ENCODE peak calls at places on chromosome 9, in four cellular contexts. W is HCT116, M is K562, J is GM12878. O is an unnamed sample.
A peak's percentile ranks its signal among the peaks of the same experiment; 100 is the strongest.

GRCh38 chr9:77513457-77513856 is 134.7 kb downstream of the GNA14 start:
- DNase-seq in W (no peak), M (no peak), J (no peak), O (no peak)

GRCh38 chr9:127705577-127706215 is 1.1 kb upstream of the CFAP157 start:
- DNase-seq in W (no peak), M (no peak), J (no peak), O (no peak)

GRCh38 chr9:14307989-14308750 is 5.8 kb downstream of the NFIB start:
- DNase-seq in W (no peak), M (no peak), J (no peak), O (no peak)

GRCh38 chr9:95506692-95507455 is 9.9 kb downstream of the PTCH1 start:
- DNase-seq in W (no peak), M (peak; percentile 31), J (no peak), O (peak; percentile 65)

GRCh38 chr9:114172981-114173833 is 17.9 kb downstream of the COL27A1 start:
- DNase-seq in W (no peak), M (no peak), J (no peak), O (no peak)

GRCh38 chr9:93674580-93675335 is 98.4 kb downstream of the PHF2 start:
- DNase-seq in W (no peak), M (no peak), J (no peak), O (no peak)

GRCh38 chr9:4171519-4171918 is 128.3 kb downstream of the GLIS3 start:
- DNase-seq in W (no peak), M (no peak), J (no peak), O (no peak)

GRCh38 chr9:6512085-6512657 is 99.2 kb downstream of the UHRF2 start:
- DNase-seq in W (no peak), M (no peak), J (no peak), O (no peak)

GRCh38 chr9:121682926-121683485 is 31.6 kb downstream of the DAB2IP start:
- DNase-seq in W (no peak), M (no peak), J (no peak), O (no peak)

GRCh38 chr9:5735072-5735471 is 97.8 kb downstream of the ERMP1 start:
- DNase-seq in W (no peak), M (no peak), J (no peak), O (no peak)

GRCh38 chr9:93159601-93160418 is 24.1 kb upstream of the WNK2 start:
- DNase-seq in W (peak; percentile 67), M (peak; percentile 96), J (no peak), O (peak; percentile 59)

GRCh38 chr9:124660341-124660801 is 110.7 kb downstream of the NR6A1 start:
- DNase-seq in W (no peak), M (no peak), J (peak; percentile 60), O (no peak)

GRCh38 chr9:98855592-98855991 is 48.1 kb downstream of the GALNT12 start:
- DNase-seq in W (no peak), M (no peak), J (no peak), O (no peak)

GRCh38 chr9:8095531-8096223 is 296.1 kb upstream of the DMAC1 start:
- DNase-seq in W (no peak), M (no peak), J (no peak), O (no peak)

GRCh38 chr9:16030513-16031185 is 477.8 kb downstream of the CCDC171 start:
- DNase-seq in W (peak; percentile 84), M (no peak), J (peak; percentile 35), O (no peak)

GRCh38 chr9:113620016-113620376 is 156.5 kb downstream of the RGS3 start:
- DNase-seq in W (no peak), M (no peak), J (no peak), O (peak; percentile 46)

GRCh38 chr9:129281506-129282145 is 103.6 kb upstream of the IER5L start:
- DNase-seq in W (no peak), M (no peak), J (no peak), O (no peak)

GRCh38 chr9:30765318-30765717 is 1619.1 kb upstream of the ACO1 start:
- DNase-seq in W (no peak), M (no peak), J (no peak), O (no peak)

GRCh38 chr9:21690561-21690960 is 111.9 kb upstream of the MTAP start:
- DNase-seq in W (no peak), M (no peak), J (no peak), O (no peak)

GRCh38 chr9:12231832-12232231 is 461.4 kb upstream of the TYRP1 start:
- DNase-seq in W (no peak), M (no peak), J (no peak), O (no peak)

GRCh38 chr9:104302775-104303174 is 201.3 kb upstream of the OR13F1 start:
- DNase-seq in W (no peak), M (no peak), J (no peak), O (no peak)

GRCh38 chr9:91929331-91929730 is 20.7 kb downstream of the ROR2 start:
- DNase-seq in W (no peak), M (no peak), J (no peak), O (no peak)

GRCh38 chr9:2022560-2022959 is 7.4 kb downstream of the SMARCA2 start:
- DNase-seq in W (no peak), M (no peak), J (no peak), O (no peak)

GRCh38 chr9:107888773-107889227 is 399.2 kb upstream of the KLF4 start:
- DNase-seq in W (no peak), M (no peak), J (no peak), O (no peak)

GRCh38 chr9:34190996-34191892 is 12.4 kb downstream of the UBAP1 start:
- DNase-seq in W (no peak), M (no peak), J (no peak), O (no peak)

GRCh38 chr9:34187891-34188240 is 9.0 kb downstream of the UBAP1 start:
- DNase-seq in W (no peak), M (no peak), J (no peak), O (no peak)

DNA sequence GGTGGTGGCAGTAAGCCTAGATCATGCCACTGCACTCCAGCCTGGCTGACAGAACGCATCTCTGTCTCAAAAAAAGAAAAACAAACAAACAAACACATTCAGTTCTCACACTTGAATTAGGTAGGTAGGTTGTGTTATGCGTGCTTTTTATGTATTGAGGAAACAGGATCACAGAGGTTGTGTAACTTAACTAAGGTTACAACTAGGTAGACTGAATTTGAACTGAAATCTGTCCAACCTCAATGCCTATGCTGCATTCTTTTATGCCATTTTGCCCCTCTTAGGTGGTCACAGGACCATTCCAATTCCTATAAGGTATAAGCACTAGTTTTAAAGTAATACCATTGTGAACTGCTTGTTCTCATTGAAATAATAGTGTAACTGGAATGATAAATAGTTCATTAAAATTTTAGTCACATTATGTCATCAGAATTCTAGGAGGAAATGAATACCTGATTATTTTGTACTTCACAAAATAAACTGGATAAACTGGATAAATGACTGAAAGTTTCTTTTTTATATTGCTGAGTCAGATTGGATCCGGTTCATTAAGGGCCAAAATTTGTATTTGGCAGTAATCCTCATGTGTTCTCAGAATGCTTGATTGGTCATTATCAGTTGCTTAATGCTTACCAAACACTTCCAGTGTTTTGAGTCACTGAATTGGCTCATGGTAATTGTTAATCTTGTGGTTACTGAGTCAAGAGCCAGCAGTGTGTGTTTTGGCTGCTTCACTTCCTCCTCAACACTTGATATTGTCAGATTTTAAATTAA is 7.1 kb downstream of the UBAP1 start:
- DNase-seq in W (peak; percentile 68), M (no peak), J (peak; percentile 51), O (no peak)
- TF ChIP-seq EGR1 in W (no peak), M (no peak), J (no peak), O (no peak)

GRCh38 chr9:132232522-132232921 is 70.7 kb downstream of the NTNG2 start:
- DNase-seq in W (no peak), M (no peak), J (no peak), O (no peak)

GRCh38 chr9:132234501-132235045 is 72.7 kb downstream of the NTNG2 start:
- DNase-seq in W (no peak), M (no peak), J (no peak), O (no peak)

GRCh38 chr9:132233138-132233537 is 71.3 kb downstream of the NTNG2 start:
- DNase-seq in W (no peak), M (no peak), J (no peak), O (no peak)

GRCh38 chr9:132228062-132228461 is 66.2 kb downstream of the NTNG2 start:
- DNase-seq in W (no peak), M (no peak), J (no peak), O (no peak)

DNA sequence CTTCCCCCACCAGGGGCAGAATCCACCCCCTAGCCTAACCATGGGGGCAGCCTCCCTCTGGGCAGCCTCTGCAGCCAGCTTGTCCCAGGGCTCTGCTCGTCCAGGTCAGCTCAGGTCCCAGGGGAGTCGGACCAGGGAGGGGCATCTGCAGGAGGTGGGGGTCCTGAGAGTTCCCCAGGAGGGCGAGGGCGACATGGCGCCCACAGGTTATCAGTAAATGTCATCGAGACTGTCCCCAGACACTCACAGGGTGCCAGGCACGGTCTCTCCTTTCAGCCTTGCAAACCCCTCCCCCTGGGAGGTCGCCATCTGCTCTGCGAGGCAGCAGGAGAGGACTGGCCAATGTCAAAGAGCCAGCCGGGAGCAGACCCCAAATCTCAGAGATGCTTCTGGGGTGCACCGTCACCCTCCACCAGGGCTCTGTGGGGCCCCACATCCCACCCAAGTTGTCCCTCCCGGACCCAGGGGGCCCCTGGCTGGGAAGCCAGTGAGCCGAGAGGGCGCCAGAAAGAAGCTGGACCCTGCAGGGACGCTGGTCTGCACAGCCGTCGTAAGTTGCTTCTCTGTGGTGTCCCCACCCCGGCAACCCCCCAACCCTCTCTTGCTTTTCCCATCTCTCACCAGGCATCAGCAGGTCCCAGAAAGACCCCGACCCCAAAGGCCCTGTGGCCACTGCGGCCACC is 69.3 kb downstream of the NTNG2 start:
- DNase-seq in W (no peak), M (no peak), J (no peak), O (no peak)
- TF ChIP-seq EGR1 in W (no peak), M (no peak), J (no peak), O (no peak)

DNA sequence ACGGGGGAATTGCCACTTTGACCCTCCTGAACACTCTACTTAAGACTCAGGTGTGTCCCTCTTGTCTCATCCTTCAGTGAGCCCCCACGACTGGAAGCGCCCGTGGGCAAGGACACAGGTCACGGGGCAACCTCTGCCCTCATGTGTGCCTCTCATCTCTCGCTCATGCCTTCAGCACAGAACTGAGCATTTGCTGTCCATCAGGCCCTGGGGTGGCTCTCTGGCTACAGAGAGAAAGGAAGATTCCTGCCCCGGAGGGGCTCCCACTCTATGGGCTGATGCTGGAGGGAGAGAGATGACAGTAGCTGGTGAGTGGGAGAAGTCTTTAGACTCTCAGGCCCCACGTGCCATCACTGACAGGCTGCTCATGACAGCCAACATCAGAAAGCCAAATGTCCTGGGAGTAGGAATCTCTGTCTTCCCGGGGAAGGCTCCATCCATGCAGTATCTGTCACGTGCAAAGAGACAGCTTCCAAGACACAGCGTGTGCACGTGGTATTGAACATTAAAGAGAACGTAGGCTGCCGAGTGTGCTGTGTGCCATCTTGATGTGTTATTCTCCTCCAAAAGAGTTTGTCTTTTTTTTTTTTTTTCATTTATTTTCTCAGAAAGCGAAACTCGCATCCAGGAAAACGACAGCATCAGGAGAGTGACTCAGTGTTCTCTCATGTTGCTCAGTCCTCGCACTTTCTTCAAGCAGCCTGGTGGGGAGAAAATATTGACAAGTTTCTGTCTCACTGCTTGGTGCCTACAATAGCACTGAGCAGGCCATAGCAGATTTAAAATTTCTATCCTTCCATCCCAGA is 190.5 kb downstream of the GAS1 start:
- DNase-seq in W (no peak), M (no peak), J (no peak), O (no peak)
- TF ChIP-seq EGR1 in W (no peak), M (no peak), J (no peak), O (no peak)

DNA sequence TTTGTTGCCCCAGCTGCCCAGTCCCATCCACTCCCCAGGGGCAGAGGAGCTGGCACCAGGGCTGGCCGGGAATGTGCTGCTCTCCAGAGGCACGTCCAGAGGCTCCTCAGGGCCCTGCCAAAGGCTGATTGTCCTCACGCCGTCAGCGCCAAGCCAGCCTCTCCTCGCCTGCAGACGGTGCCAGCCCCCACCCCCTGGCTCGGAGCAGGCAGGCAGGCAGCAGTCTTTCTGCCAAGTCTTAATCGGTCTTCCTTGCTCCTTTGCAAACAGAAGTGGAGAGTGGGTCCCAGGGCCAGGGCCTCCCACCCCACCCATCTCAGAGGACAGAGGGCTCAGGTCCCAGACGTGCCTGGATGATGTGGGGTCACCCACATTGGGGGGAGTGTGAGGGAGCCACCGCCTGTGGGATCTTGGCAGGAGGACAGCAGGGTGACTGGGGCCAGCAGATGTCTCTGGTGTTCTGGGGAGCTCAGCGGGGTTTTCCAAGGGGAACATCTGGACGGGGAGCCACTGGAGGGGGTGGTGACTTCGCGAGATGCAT is 36.3 kb downstream of the FAM163B start:
- DNase-seq in W (no peak), M (no peak), J (no peak), O (no peak)
- TF ChIP-seq EGR1 in W (no peak), M (no peak), J (no peak), O (no peak)

O was measured in H1.